ENCODE peak calls at places on chromosomes 3 and 15, in four cellular contexts. I, M, P and U are unnamed samples.

GRCh38 chr15:64753419-64754185 is 21.8 kb downstream of the RBPMS2 start:
- DNase-seq in I (no peak), M (no peak), P (no peak), U (no peak)

GRCh38 chr15:81227716-81228115 is 31.0 kb downstream of the IL16 start:
- DNase-seq in I (no peak), M (no peak), P (no peak), U (no peak)

GRCh38 chr3:31567036-31567435 is 34.3 kb downstream of the STT3B start:
- DNase-seq in I (no peak), M (no peak), P (no peak), U (peak; percentile 16)

GRCh38 chr15:67216859-67217258 is 37.6 kb downstream of the AAGAB start:
- DNase-seq in I (no peak), M (no peak), P (no peak), U (no peak)

GRCh38 chr3:195251336-195252065 is 19.5 kb downstream of the XXYLT1 start:
- DNase-seq in I (no peak), M (no peak), P (no peak), U (no peak)

GRCh38 chr3:42097166-42097946 is 6.2 kb downstream of the TRAK1 start:
- DNase-seq in I (peak; percentile 86), M (peak; percentile 96), P (no peak), U (no peak)

GRCh38 chr3:69791111-69791510 is 51.8 kb downstream of the MITF start:
- DNase-seq in I (peak; percentile 84), M (peak; percentile 79), P (peak; percentile 85), U (no peak)

GRCh38 chr3:197912770-197913476 is 37.1 kb upstream of the RPL35A start:
- DNase-seq in I (no peak), M (peak; percentile 36), P (no peak), U (no peak)

GRCh38 chr3:20064796-20065564 is 24.7 kb downstream of the KAT2B start:
- DNase-seq in I (no peak), M (no peak), P (no peak), U (no peak)

GRCh38 chr15:84603630-84604379 is 3.0 kb downstream of the ZSCAN2 start:
- DNase-seq in I (no peak), M (no peak), P (no peak), U (no peak)

GRCh38 chr3:52022323-52023100 is 26.8 kb upstream of the RPL29 start:
- DNase-seq in I (peak; percentile 38), M (peak; percentile 42), P (no peak), U (no peak)

GRCh38 chr3:195154793-195155535 is 116.0 kb downstream of the XXYLT1 start:
- DNase-seq in I (peak; percentile 97), M (peak; percentile 98), P (peak; percentile 90), U (no peak)

GRCh38 chr15:65916664-65917406 is 47.5 kb downstream of the RAB11A start:
- DNase-seq in I (peak; percentile 74), M (peak; percentile 65), P (peak; percentile 67), U (no peak)

GRCh38 chr15:78422571-78423340 is 15.3 kb upstream of the IREB2 start:
- DNase-seq in I (peak; percentile 45), M (peak; percentile 38), P (peak; percentile 68), U (peak; percentile 49)

GRCh38 chr3:44337253-44337652 is 1.3 kb upstream of the TCAIM start:
- DNase-seq in I (no peak), M (no peak), P (no peak), U (no peak)

GRCh38 chr3:25573386-25574171 is 91.1 kb downstream of the TOP2B start:
- DNase-seq in I (peak; percentile 65), M (peak; percentile 81), P (no peak), U (no peak)

GRCh38 chr3:191523099-191523498 is 62.1 kb downstream of the PYDC2 start:
- DNase-seq in I (no peak), M (no peak), P (no peak), U (no peak)

GRCh38 chr3:65532749-65533148 is 506.0 kb downstream of the MAGI1 start:
- DNase-seq in I (no peak), M (no peak), P (no peak), U (no peak)

GRCh38 chr3:65537109-65537508 is 501.6 kb downstream of the MAGI1 start:
- DNase-seq in I (no peak), M (no peak), P (no peak), U (no peak)

GRCh38 chr3:65534825-65535224 is 503.9 kb downstream of the MAGI1 start:
- DNase-seq in I (no peak), M (no peak), P (no peak), U (no peak)

GRCh38 chr3:65535260-65535659 is 503.5 kb downstream of the MAGI1 start:
- DNase-seq in I (no peak), M (no peak), P (no peak), U (no peak)

DNA sequence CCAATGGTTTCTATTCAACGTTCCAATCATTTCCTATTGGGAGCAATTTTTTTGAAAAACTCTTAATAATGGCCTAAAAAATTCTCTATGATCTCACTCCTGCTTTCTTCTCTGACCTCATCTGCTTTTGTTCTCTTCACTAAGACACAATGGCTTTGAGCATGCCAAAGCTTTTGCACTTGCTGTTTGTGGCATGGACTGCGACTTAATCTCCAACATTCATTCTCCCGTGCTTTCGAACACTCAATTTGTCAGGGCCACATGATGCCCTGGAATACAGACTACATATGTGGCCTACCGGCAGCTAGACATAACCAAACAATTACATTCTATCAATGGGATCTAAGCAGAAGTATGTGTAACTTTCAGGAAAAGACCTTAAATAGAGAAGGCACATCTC is 506.6 kb downstream of the MAGI1 start:
- DNase-seq in I (no peak), M (no peak), P (no peak), U (no peak)
- H3K4me1 ChIP-seq in I (peaks cover 2% of the 10 kb centered on the region), M (no peaks in the 10 kb centered on the region), P (peaks cover 5% of the 10 kb centered on the region), U (no peaks in the 10 kb centered on the region)

GRCh38 chr3:14358426-14359211 is 43.8 kb upstream of the SLC6A6 start:
- DNase-seq in I (peak; percentile 75), M (peak; percentile 71), P (peak; percentile 58), U (no peak)

GRCh38 chr3:14362890-14363289 is 39.5 kb upstream of the SLC6A6 start:
- DNase-seq in I (no peak), M (no peak), P (no peak), U (no peak)

GRCh38 chr3:14359348-14359747 is 43.1 kb upstream of the SLC6A6 start:
- DNase-seq in I (no peak), M (no peak), P (no peak), U (no peak)

GRCh38 chr3:14361068-14361677 is 41.2 kb upstream of the SLC6A6 start:
- DNase-seq in I (no peak), M (no peak), P (no peak), U (no peak)

GRCh38 chr3:14360123-14360881 is 42.1 kb upstream of the SLC6A6 start:
- DNase-seq in I (peak; percentile 62), M (peak; percentile 67), P (no peak), U (no peak)
- H3K27me3 ChIP-seq in I (no peaks in the 10 kb centered on the region), M (peaks cover 2% of the 10 kb centered on the region), P (no peaks in the 10 kb centered on the region), U (no peaks in the 10 kb centered on the region)

GRCh38 chr3:4956743-4957142 is 22.5 kb upstream of the BHLHE40 start:
- DNase-seq in I (no peak), M (no peak), P (no peak), U (no peak)
- H3K4me1 ChIP-seq in I (no peaks in the 10 kb centered on the region), M (no peaks in the 10 kb centered on the region), P (no peaks in the 10 kb centered on the region), U (no peaks in the 10 kb centered on the region)

DNA sequence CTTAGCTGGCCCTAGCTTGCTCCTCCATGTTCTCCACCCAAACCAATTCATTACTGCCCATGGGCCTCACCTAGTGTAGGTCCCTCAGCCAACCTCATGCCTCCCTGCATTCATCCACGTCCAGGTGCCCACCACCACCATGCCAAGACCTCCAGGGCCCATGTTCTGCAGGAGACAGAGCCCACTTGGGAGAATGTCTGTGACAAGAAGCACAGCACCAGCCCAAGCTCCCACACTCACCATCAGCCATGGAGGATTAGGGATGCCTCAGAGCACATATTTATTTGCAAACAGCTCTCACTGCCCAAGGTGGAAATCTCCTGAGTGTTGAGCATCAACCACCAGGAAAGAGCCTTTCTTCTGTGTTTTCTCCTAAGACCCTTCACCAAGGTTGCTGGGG is 43.4 kb upstream of the ACAN start:
- DNase-seq in I (no peak), M (no peak), P (no peak), U (no peak)
- H3K27me3 ChIP-seq in I (peaks cover 28% of the 10 kb centered on the region), M (peaks cover 3% of the 10 kb centered on the region), P (peaks cover 3% of the 10 kb centered on the region), U (no peaks in the 10 kb centered on the region)

DNA sequence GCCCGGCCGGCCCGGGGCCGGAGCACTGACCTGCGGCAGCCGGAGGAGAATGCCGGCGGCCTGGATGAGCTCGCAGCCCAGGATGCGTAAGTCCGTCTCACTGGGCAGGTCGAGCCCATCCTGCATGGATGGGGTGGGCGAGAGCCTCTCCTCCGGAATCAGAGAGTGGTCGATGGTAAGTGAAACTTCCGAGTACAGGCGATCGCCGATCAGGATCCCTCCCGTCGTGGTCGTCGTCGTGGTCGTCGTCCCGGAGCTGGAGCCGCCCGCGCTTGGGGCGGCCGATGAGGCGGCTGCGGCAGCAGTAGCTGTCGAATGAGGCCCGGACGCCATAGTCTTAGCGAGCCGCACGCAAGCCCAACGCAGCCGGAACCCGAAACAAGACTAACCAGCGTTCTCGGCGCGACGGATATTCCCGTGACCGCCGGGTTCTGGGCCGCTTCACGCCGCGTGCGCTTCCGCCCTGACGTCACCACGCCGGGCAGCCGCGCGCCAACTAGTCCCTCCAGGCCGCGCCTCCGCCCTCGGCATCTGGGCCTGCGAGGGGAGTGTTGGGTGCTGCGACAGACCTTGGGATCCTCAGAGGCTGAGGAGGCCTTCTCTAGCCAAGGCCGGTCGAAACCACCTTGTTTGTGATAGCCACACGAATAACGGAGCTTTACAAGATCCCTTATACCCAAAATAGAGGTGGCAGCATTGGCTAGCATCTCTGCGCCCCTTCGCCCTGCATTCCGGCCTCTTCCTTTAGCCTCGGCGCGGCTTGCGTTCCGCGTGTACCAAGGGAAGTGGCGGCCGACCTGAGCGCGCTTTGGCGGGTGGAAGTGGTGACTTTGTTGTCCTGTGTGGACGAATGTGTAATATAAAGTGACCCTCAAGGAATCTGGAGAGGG is at the start of gene CCNL1:
- DNase-seq in I (peak; percentile 98), M (peak; percentile 98), P (peak; percentile 98), U (peak; percentile 92)
- H3K4me1 ChIP-seq in I (peaks cover 4% of the 10 kb centered on the region), M (peaks cover 6% of the 10 kb centered on the region), P (peaks cover 51% of the 10 kb centered on the region), U (peaks cover 46% of the 10 kb centered on the region)